ENCODE peak calls at places on chromosomes 11 and 22, in seven cellular contexts. One of them, this sample, is unnamed.

GRCh38 chr11:90220391-90220790 is 2.5 kb downstream of the CHORDC1 start:
- DNase-seq in neural progenitor cell: no peak
- DNase-seq in hepatocyte: no peak
- DNase-seq in MM.1S: no peak
- DNase-seq in GM23338: no peak
- DNase-seq in SK-N-SH: no peak
- DNase-seq in OCI-LY7: no peak
- DNase-seq in this sample: peak; percentile 84

GRCh38 chr11:34313099-34313517 is 44.7 kb downstream of the ABTB2 start:
- DNase-seq in GM23338: peak; percentile 29
- DNase-seq in SK-N-SH: no peak
- DNase-seq in OCI-LY7: peak; percentile 39
- DNase-seq in hepatocyte: no peak
- DNase-seq in MM.1S: no peak
- DNase-seq in neural progenitor cell: no peak
- DNase-seq in this sample: peak; percentile 20

GRCh38 chr22:27273386-27273785 is 528.2 kb downstream of the MN1 start:
- DNase-seq in neural progenitor cell: no peak
- DNase-seq in MM.1S: no peak
- DNase-seq in hepatocyte: no peak
- DNase-seq in GM23338: no peak
- DNase-seq in SK-N-SH: no peak
- DNase-seq in OCI-LY7: no peak
- DNase-seq in this sample: no peak

GRCh38 chr22:35782504-35782903 is 64.8 kb downstream of the APOL5 start:
- DNase-seq in neural progenitor cell: no peak
- DNase-seq in GM23338: peak; percentile 11
- DNase-seq in SK-N-SH: no peak
- DNase-seq in OCI-LY7: no peak
- DNase-seq in MM.1S: no peak
- DNase-seq in hepatocyte: no peak
- DNase-seq in this sample: peak; percentile 19

GRCh38 chr11:134644489-134645456 is 232.7 kb upstream of the B3GAT1 start:
- DNase-seq in hepatocyte: no peak
- DNase-seq in SK-N-SH: no peak
- DNase-seq in neural progenitor cell: peak; percentile 15
- DNase-seq in GM23338: no peak
- DNase-seq in MM.1S: no peak
- DNase-seq in OCI-LY7: no peak
- DNase-seq in this sample: no peak

GRCh38 chr11:75166791-75167190 is 15.9 kb downstream of the SLCO2B1 start:
- DNase-seq in MM.1S: no peak
- DNase-seq in hepatocyte: no peak
- DNase-seq in OCI-LY7: no peak
- DNase-seq in SK-N-SH: no peak
- DNase-seq in neural progenitor cell: no peak
- DNase-seq in GM23338: no peak
- DNase-seq in this sample: no peak

GRCh38 chr11:117092951-117093590 is 5.2 kb downstream of the SIK3 start:
- DNase-seq in GM23338: no peak
- DNase-seq in MM.1S: no peak
- DNase-seq in neural progenitor cell: no peak
- DNase-seq in SK-N-SH: no peak
- DNase-seq in OCI-LY7: no peak
- DNase-seq in hepatocyte: no peak
- DNase-seq in this sample: no peak

GRCh38 chr22:48444320-48445112 is 1383.2 kb downstream of the BRD1 start:
- DNase-seq in OCI-LY7: peak; percentile 92
- DNase-seq in neural progenitor cell: no peak
- DNase-seq in MM.1S: peak; percentile 79
- DNase-seq in GM23338: no peak
- DNase-seq in hepatocyte: no peak
- DNase-seq in SK-N-SH: no peak
- DNase-seq in this sample: no peak

GRCh38 chr22:25514436-25514835 is 50.0 kb upstream of the GRK3 start:
- DNase-seq in hepatocyte: no peak
- DNase-seq in MM.1S: no peak
- DNase-seq in SK-N-SH: no peak
- DNase-seq in GM23338: peak; percentile 83
- DNase-seq in neural progenitor cell: no peak
- DNase-seq in OCI-LY7: no peak
- DNase-seq in this sample: peak; percentile 57

GRCh38 chr22:29658171-29658570 is 54.7 kb downstream of the NF2 start:
- DNase-seq in hepatocyte: no peak
- DNase-seq in neural progenitor cell: no peak
- DNase-seq in GM23338: no peak
- DNase-seq in MM.1S: no peak
- DNase-seq in OCI-LY7: no peak
- DNase-seq in SK-N-SH: no peak
- DNase-seq in this sample: no peak

GRCh38 chr11:124898711-124899110 is 1.0 kb upstream of the ROBO4 start:
- DNase-seq in OCI-LY7: no peak
- DNase-seq in GM23338: peak; percentile 43
- DNase-seq in neural progenitor cell: no peak
- DNase-seq in MM.1S: no peak
- DNase-seq in hepatocyte: no peak
- DNase-seq in SK-N-SH: peak; percentile 20
- DNase-seq in this sample: peak; percentile 78

GRCh38 chr11:11845066-11845465 is 3.3 kb downstream of the USP47 start:
- DNase-seq in GM23338: peak; percentile 65
- DNase-seq in OCI-LY7: no peak
- DNase-seq in SK-N-SH: no peak
- DNase-seq in neural progenitor cell: no peak
- DNase-seq in hepatocyte: peak; percentile 54
- DNase-seq in MM.1S: no peak
- DNase-seq in this sample: peak; percentile 6

GRCh38 chr11:120061761-120062560 is 76.0 kb downstream of the TRIM29 start:
- DNase-seq in MM.1S: no peak
- DNase-seq in OCI-LY7: no peak
- DNase-seq in GM23338: peak; percentile 78
- DNase-seq in hepatocyte: peak; percentile 74
- DNase-seq in neural progenitor cell: peak; percentile 89
- DNase-seq in SK-N-SH: no peak
- DNase-seq in this sample: peak; percentile 59

GRCh38 chr22:49198705-49199084 is 629.0 kb downstream of the BRD1 start:
- DNase-seq in GM23338: no peak
- DNase-seq in hepatocyte: no peak
- DNase-seq in MM.1S: no peak
- DNase-seq in SK-N-SH: no peak
- DNase-seq in neural progenitor cell: no peak
- DNase-seq in OCI-LY7: no peak
- DNase-seq in this sample: no peak

GRCh38 chr22:41501209-41501608 is 32.3 kb downstream of the ACO2 start:
- DNase-seq in SK-N-SH: peak; percentile 33
- DNase-seq in neural progenitor cell: peak; percentile 44
- DNase-seq in MM.1S: no peak
- DNase-seq in GM23338: peak; percentile 53
- DNase-seq in OCI-LY7: peak; percentile 51
- DNase-seq in hepatocyte: no peak
- DNase-seq in this sample: peak; percentile 30

GRCh38 chr11:103480421-103480820 is 371.2 kb downstream of the DYNC2H1 start:
- DNase-seq in neural progenitor cell: no peak
- DNase-seq in hepatocyte: no peak
- DNase-seq in SK-N-SH: peak; percentile 56
- DNase-seq in MM.1S: no peak
- DNase-seq in OCI-LY7: no peak
- DNase-seq in GM23338: no peak
- DNase-seq in this sample: no peak

GRCh38 chr11:106827687-106828086 is 190.6 kb downstream of the GUCY1A2 start:
- DNase-seq in GM23338: no peak
- DNase-seq in neural progenitor cell: no peak
- DNase-seq in OCI-LY7: no peak
- DNase-seq in hepatocyte: no peak
- DNase-seq in SK-N-SH: no peak
- DNase-seq in MM.1S: no peak
- DNase-seq in this sample: no peak

GRCh38 chr22:44543781-44544181 is 45.7 kb upstream of the RTL6 start:
- DNase-seq in hepatocyte: peak; percentile 43
- DNase-seq in OCI-LY7: no peak
- DNase-seq in GM23338: no peak
- DNase-seq in MM.1S: no peak
- DNase-seq in SK-N-SH: no peak
- DNase-seq in neural progenitor cell: no peak
- DNase-seq in this sample: peak; percentile 61

GRCh38 chr22:44546686-44547310 is 48.8 kb upstream of the RTL6 start:
- DNase-seq in MM.1S: no peak
- DNase-seq in SK-N-SH: no peak
- DNase-seq in neural progenitor cell: no peak
- DNase-seq in OCI-LY7: no peak
- DNase-seq in hepatocyte: peak; percentile 2
- DNase-seq in GM23338: no peak
- DNase-seq in this sample: no peak

GRCh38 chr22:44547371-44547770 is 49.3 kb upstream of the RTL6 start:
- DNase-seq in hepatocyte: peak; percentile 1
- DNase-seq in MM.1S: no peak
- DNase-seq in SK-N-SH: no peak
- DNase-seq in OCI-LY7: no peak
- DNase-seq in neural progenitor cell: no peak
- DNase-seq in GM23338: no peak
- DNase-seq in this sample: no peak

GRCh38 chr22:44544523-44545433 is 46.7 kb upstream of the RTL6 start:
- DNase-seq in OCI-LY7: no peak
- DNase-seq in hepatocyte: peak; percentile 3
- DNase-seq in GM23338: no peak
- DNase-seq in MM.1S: no peak
- DNase-seq in SK-N-SH: no peak
- DNase-seq in neural progenitor cell: no peak
- DNase-seq in this sample: no peak

GRCh38 chr22:44545773-44546172 is 47.7 kb upstream of the RTL6 start:
- DNase-seq in hepatocyte: peak; percentile 2
- DNase-seq in neural progenitor cell: no peak
- DNase-seq in MM.1S: no peak
- DNase-seq in SK-N-SH: no peak
- DNase-seq in GM23338: no peak
- DNase-seq in OCI-LY7: no peak
- DNase-seq in this sample: no peak
- TF ChIP-seq EZH2phosphoT487 in hepatocyte: no peak
- TF ChIP-seq EZH2phosphoT487 in neural progenitor cell: no peak
- TF ChIP-seq EZH2phosphoT487 in MM.1S: no peak
- TF ChIP-seq EZH2phosphoT487 in SK-N-SH: no peak
- TF ChIP-seq EZH2phosphoT487 in GM23338: no peak
- TF ChIP-seq EZH2phosphoT487 in OCI-LY7: no peak
- TF ChIP-seq EZH2phosphoT487 in this sample: no peak

DNA sequence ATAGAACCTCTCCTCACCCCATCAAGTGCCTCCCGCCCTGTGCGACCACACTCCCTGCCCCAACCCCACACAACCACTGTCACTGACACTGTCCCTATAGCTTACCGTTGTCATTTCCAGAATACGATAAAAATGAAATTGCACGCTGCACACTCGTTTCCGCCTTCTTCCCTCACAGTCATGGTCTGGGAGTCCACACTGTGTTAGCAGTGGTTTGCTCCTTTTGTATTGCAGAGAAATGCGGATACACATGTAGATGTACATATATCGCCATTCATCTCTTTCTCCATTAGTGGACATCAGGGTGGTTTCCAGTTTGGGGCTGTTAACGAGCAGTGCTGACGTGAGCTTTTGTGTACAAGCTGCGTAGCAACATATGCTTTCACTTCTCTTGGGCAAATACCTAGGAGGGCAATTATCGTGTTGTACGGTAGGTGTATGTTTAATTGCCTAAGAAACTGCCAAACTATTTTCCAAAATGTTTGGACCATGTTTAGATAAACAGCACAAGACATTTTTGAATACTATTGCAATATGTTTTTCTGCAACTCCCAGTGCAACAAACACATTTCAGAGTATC is 59.2 kb upstream of the CD5 start:
- DNase-seq in OCI-LY7: no peak
- DNase-seq in GM23338: no peak
- DNase-seq in MM.1S: peak; percentile 79
- DNase-seq in hepatocyte: no peak
- DNase-seq in neural progenitor cell: no peak
- DNase-seq in SK-N-SH: no peak
- DNase-seq in this sample: no peak
- H3K4me2 ChIP-seq in OCI-LY7: peak overlapping the region; percentile 60
- H3K4me2 ChIP-seq in GM23338: no peak overlapping the region
- H3K4me2 ChIP-seq in MM.1S: peak overlapping the region; percentile 91
- H3K4me2 ChIP-seq in hepatocyte: no peak overlapping the region
- H3K4me2 ChIP-seq in neural progenitor cell: no peak overlapping the region
- H3K4me2 ChIP-seq in SK-N-SH: no peak overlapping the region
- H3K4me2 ChIP-seq in this sample: no peak overlapping the region

DNA sequence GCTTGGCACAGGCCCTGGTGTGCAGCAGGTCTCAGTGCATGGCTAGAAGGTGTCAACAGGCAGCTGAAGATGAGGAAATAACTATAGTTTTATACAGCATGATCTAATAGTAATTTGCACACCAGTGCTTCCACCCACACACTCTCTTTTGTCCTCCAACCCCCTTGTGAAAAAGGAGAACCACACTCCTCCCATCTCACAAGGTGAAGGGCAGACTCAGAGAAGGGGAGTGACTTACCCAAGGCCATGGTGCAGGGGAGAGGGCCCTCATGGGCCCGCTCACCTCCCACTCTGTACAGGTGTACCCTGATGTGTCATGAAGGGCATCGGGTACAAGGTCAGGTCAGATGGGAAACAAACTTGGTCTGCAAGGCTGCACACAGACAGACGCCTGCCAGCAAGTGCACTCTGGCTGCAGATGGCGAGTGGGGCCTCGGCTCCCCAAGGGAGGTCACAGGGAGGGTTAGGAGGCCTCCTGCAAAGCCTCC is 53.4 kb downstream of the DGCR2 start:
- DNase-seq in neural progenitor cell: no peak
- DNase-seq in SK-N-SH: no peak
- DNase-seq in MM.1S: no peak
- DNase-seq in hepatocyte: no peak
- DNase-seq in OCI-LY7: no peak
- DNase-seq in GM23338: no peak
- DNase-seq in this sample: no peak
- TF ChIP-seq EZH2phosphoT487 in neural progenitor cell: no peak
- TF ChIP-seq EZH2phosphoT487 in SK-N-SH: no peak
- TF ChIP-seq EZH2phosphoT487 in MM.1S: no peak
- TF ChIP-seq EZH2phosphoT487 in hepatocyte: no peak
- TF ChIP-seq EZH2phosphoT487 in OCI-LY7: no peak
- TF ChIP-seq EZH2phosphoT487 in GM23338: no peak
- TF ChIP-seq EZH2phosphoT487 in this sample: no peak

GRCh38 chr11:78060533-78060932 is 3.1 kb upstream of the THRSP start:
- DNase-seq in SK-N-SH: no peak
- DNase-seq in GM23338: no peak
- DNase-seq in OCI-LY7: no peak
- DNase-seq in neural progenitor cell: no peak
- DNase-seq in hepatocyte: no peak
- DNase-seq in MM.1S: no peak
- DNase-seq in this sample: no peak

GRCh38 chr11:78062671-78063070 is 990 bp upstream of the THRSP start:
- DNase-seq in neural progenitor cell: no peak
- DNase-seq in SK-N-SH: no peak
- DNase-seq in hepatocyte: no peak
- DNase-seq in MM.1S: no peak
- DNase-seq in OCI-LY7: no peak
- DNase-seq in GM23338: no peak
- DNase-seq in this sample: no peak

GRCh38 chr11:78061921-78062311 is 1.7 kb upstream of the THRSP start:
- DNase-seq in hepatocyte: no peak
- DNase-seq in OCI-LY7: no peak
- DNase-seq in GM23338: no peak
- DNase-seq in neural progenitor cell: no peak
- DNase-seq in MM.1S: no peak
- DNase-seq in SK-N-SH: no peak
- DNase-seq in this sample: no peak

GRCh38 chr11:78063440-78064181 is at the start of gene THRSP:
- DNase-seq in MM.1S: no peak
- DNase-seq in OCI-LY7: no peak
- DNase-seq in SK-N-SH: no peak
- DNase-seq in neural progenitor cell: no peak
- DNase-seq in GM23338: no peak
- DNase-seq in hepatocyte: no peak
- DNase-seq in this sample: no peak

GRCh38 chr11:78061088-78061920 is 2.4 kb upstream of the THRSP start:
- DNase-seq in MM.1S: no peak
- DNase-seq in OCI-LY7: no peak
- DNase-seq in GM23338: no peak
- DNase-seq in SK-N-SH: peak; percentile 41
- DNase-seq in hepatocyte: no peak
- DNase-seq in neural progenitor cell: no peak
- DNase-seq in this sample: no peak
- H3K4me2 ChIP-seq in MM.1S: no peak overlapping the region
- H3K4me2 ChIP-seq in OCI-LY7: no peak overlapping the region
- H3K4me2 ChIP-seq in GM23338: no peak overlapping the region
- H3K4me2 ChIP-seq in SK-N-SH: peak overlapping the region; percentile 47
- H3K4me2 ChIP-seq in hepatocyte: no peak overlapping the region
- H3K4me2 ChIP-seq in neural progenitor cell: no peak overlapping the region
- H3K4me2 ChIP-seq in this sample: no peak overlapping the region